ENCODE peak calls at places on chromosomes 1 and 21, in five cellular contexts. A is suprapubic skin, U is HepG2, C is erythroblast, W is NB4. E is an unnamed sample.

GRCh38 chr1:218851601-218852000 is 322.1 kb upstream of the LYPLAL1 start:
- DNase-seq in U (no peak), A (no peak), C (no peak), W (no peak), E (no peak)

GRCh38 chr1:219917851-219918466 is 10.4 kb downstream of the SLC30A10 start:
- DNase-seq in C (no peak), A (no peak), U (peak; percentile 3), W (peak; percentile 12), E (no peak)

GRCh38 chr1:31010081-31010989 is 55.2 kb downstream of the PUM1 start:
- DNase-seq in C (no peak), W (no peak), U (no peak), A (no peak), E (no peak)

GRCh38 chr1:32990887-32991286 is 26.3 kb upstream of the RNF19B start:
- DNase-seq in W (no peak), A (no peak), C (no peak), U (no peak), E (no peak)

GRCh38 chr1:113247805-113248204 is 142.5 kb upstream of the MAGI3 start:
- DNase-seq in U (no peak), C (no peak), W (no peak), A (no peak), E (no peak)

GRCh38 chr1:10601342-10602060 is 126.8 kb downstream of the PEX14 start:
- DNase-seq in C (no peak), A (no peak), W (no peak), U (no peak), E (no peak)

GRCh38 chr21:31781737-31782136 is 49.8 kb upstream of the SCAF4 start:
- DNase-seq in C (peak; percentile 2), U (no peak), A (no peak), W (no peak), E (peak; percentile 46)

GRCh38 chr1:201945157-201945556 is 1.2 kb downstream of the LMOD1 start:
- DNase-seq in C (no peak), A (no peak), U (no peak), W (no peak), E (no peak)

DNA sequence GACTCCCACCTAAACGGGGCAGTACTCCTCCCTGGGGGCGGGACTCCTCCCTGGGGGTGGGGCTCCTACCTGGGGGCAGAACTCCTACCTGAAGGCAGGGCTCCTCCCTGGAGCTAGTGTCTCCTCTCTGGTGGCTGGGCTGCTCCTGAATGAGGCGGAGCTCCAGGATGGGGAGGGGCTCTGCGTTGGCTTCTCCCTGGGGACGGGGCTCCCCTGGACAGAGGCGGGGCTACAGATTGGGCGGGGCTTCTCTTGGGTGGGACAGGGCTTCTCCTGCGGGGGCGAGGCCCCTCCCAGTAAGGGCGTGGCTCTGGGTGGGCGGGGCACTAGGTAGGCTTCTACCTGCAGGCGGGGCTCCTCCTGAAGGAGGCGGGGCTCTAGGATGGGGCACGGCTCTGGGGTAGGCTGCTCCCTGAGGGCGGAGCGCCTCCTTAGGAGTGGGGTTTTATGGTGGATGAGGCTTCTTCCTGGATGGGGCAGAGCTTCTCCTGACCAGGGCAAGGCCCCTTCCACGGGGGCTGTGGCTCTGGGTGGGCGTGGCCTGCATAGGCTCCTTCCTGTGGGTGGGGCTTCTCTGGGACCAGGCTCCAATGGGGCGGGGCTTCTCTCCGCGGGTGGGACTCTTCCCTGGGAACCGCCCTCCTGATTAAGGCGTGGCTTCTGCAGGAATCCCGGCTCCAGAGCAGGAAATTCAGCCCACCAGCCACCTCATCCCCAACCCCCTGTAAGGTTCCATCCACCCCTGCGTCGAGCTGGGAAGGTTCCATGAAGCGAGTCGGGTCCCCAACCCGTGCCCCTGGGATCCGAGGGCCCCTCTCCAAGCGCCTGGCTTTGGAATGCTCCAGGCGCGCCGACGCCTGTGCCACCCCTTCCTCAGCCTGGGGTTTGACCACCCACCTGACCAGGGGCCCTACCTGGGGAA is 22.7 kb upstream of the ARF1 start:
- DNase-seq in U (no peak), W (no peak), A (peak; percentile 90), C (peak; percentile 47), E (no peak)
- TF ChIP-seq POLR2A in U (no peak), W (no peak), A (no peak), C (no peak), E (no peak)

GRCh38 chr1:6447818-6448748 is 17.9 kb downstream of the TNFRSF25 start:
- DNase-seq in W (no peak), U (peak; percentile 81), C (peak; percentile 42), A (no peak), E (no peak)
- TF ChIP-seq POLR2A in W (no peak), U (no peak), C (no peak), A (no peak), E (no peak)

DNA sequence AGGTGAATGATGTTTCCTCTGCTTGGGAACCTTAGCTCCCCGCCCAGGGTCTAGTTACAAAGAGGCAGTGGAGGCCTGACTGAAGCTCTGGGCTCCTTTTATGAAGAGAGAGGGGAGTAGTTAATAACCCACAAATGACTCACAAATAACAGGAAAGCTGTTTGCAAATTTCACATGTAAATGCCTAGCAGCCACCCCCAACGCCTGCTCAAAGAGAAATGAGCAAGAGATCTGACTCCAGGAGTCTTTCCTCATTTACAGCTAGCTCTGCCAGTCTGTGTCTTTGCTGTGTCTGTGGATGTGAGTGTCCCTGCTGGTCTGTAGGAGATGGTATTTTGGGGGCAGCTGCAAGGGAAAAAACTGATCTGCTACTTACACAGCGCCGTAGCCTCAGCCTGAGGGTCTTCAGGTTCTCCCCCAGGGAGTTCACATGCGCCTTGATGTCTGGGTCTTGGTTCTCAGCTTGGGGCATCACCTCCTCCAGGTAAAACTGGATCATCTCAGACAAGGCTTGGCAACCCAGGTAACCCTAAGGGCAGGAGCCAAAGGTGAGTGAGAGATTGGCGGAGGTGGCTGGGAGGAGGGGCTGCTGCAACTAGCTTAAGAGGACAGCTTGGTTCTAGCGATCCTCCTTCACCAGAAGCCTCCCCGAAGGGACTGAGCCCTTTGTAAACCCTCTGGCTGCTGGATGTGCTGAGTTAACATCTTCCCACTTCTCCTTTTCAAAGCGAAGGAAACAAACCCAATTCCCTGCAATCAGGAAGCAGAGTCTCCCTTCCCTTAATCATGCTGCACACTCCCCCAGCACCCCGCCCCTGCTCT is at the start of gene IL19:
- DNase-seq in C (no peak), W (peak; percentile 86), U (no peak), A (no peak), E (no peak)
- TF ChIP-seq POLR2A in C (no peak), W (no peak), U (no peak), A (peak; percentile 19), E (no peak)

GRCh38 chr21:41510500-41510899 is 2.5 kb upstream of the TMPRSS2 start:
- DNase-seq in A (no peak), W (no peak), U (peak; percentile 36), C (no peak), E (no peak)
- TF ChIP-seq POLR2A in A (no peak), W (no peak), U (no peak), C (no peak), E (no peak)

DNA sequence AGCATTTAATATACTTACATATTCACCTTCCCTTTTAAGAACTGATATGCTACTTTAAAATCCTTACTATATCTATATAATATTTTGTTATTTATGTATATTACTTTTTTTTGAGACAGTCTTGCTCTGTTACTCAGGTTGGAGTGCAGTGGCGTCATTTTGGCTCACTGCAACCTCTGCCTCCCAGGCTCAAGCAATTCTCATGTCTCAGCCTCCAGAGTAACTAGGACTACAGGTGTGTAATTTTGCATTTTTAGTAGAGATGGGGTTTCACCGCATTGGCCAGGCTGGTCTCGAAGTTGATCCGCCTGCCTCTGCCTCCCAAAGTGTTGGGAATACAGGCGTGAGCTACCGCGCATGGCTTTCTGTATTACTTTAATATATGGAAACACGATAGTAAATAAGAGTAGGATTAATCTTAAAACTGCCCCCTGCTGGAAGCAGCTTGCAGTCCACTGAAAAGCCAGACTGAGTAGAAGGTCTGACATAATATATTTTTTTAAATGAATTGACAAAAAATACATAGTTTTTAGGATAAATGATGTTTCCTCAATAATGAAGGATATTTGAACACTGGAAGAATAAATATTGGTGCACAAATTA is 24.4 kb downstream of the RCAN3 start:
- DNase-seq in A (no peak), U (no peak), W (peak; percentile 43), C (peak; percentile 42), E (no peak)
- TF ChIP-seq POLR2A in A (no peak), U (no peak), W (no peak), C (no peak), E (no peak)

GRCh38 chr1:161021168-161021958 is 411 bp upstream of the F11R start:
- DNase-seq in W (peak; percentile 87), U (peak; percentile 88), A (peak; percentile 92), C (peak; percentile 91), E (peak; percentile 55)

GRCh38 chr1:161021959-161022332 is 994 bp upstream of the F11R start:
- DNase-seq in C (peak; percentile 38), W (no peak), U (peak; percentile 49), A (no peak), E (no peak)

GRCh38 chr1:161018631-161018930 is 2.4 kb downstream of the F11R start:
- DNase-seq in W (no peak), C (no peak), A (no peak), U (no peak), E (no peak)

GRCh38 chr1:161019767-161020572 is 982 bp downstream of the F11R start:
- DNase-seq in W (peak; percentile 41), U (no peak), A (no peak), C (peak; percentile 64), E (no peak)

DNA sequence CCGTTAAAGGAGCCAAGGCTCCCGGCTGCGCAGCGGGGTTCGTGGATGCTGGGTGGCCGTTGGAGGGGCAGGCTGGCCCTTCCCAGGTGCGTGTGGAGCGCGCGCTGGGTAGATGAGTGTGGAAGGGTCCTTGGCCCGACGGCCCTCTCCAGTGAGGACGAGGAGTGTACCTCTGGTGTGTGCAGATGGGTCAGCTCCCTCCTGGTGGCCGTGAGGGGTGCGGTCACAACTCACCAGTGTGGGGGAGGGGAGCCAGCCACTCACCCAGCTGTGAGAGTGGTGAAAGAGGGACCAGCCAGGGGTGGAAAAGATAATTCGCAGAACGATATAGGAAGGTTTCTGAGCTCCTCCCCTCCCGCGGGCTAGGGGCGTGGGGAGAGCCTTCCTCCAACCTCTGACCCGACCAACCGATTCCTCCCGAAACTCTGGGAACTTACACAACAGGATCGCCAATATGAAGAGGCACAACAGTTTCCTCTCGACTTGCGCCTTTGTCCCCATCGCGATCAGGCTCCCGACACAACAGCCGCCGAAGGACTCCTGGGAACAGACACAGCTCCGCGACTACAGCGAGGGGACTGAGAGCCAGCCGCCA is at the start of gene F11R:
- DNase-seq in C (peak; percentile 91), A (no peak), U (peak; percentile 62), W (peak; percentile 79), E (no peak)
- TF ChIP-seq POLR2A in C (peak; percentile 81), A (peak; percentile 23), U (peak; percentile 45), W (no peak), E (no peak)

GRCh38 chr1:148263906-148264255 is 111.8 kb upstream of the NBPF11 start:
- DNase-seq in A (no peak), U (no peak), C (no peak), W (no peak), E (no peak)

GRCh38 chr1:148263128-148263905 is 111.2 kb upstream of the NBPF11 start:
- DNase-seq in W (peak; percentile 86), C (peak; percentile 80), U (peak; percentile 66), A (peak; percentile 81), E (peak; percentile 47)

GRCh38 chr1:148264374-148265276 is 112.5 kb upstream of the NBPF11 start:
- DNase-seq in W (peak; percentile 2), C (peak; percentile 87), A (no peak), U (no peak), E (no peak)
- TF ChIP-seq POLR2A in W (no peak), C (no peak), A (no peak), U (no peak), E (no peak)

E was measured in H54.